ENCODE peak calls at places on chromosome 6, in six cellular contexts. One of them, this sample, is unnamed.

GRCh38 chr6:86715676-86716075 is 221.7 kb upstream of the HTR1E start:
- DNase-seq in stimulated activated CD8-positive, alpha-beta memory T cell treated with anti-CD3 and anti-CD28 coated beads, Interleukin-4, amount 100 ng/mL, for 48 hours: no peak
- DNase-seq in NCI-H1930: no peak
- DNase-seq in neural crest cell: no peak
- DNase-seq in lung: no peak
- DNase-seq in amniotic stem cell: no peak
- DNase-seq in this sample: no peak

GRCh38 chr6:24122139-24122538 is 3.9 kb upstream of the NRSN1 start:
- DNase-seq in lung: no peak
- DNase-seq in neural crest cell: no peak
- DNase-seq in NCI-H1930: no peak
- DNase-seq in amniotic stem cell: no peak
- DNase-seq in stimulated activated CD8-positive, alpha-beta memory T cell treated with anti-CD3 and anti-CD28 coated beads, Interleukin-4, amount 100 ng/mL, for 48 hours: no peak
- DNase-seq in this sample: no peak

GRCh38 chr6:24494726-24495515 is at the start of gene ALDH5A1:
- DNase-seq in lung: peak; percentile 65
- DNase-seq in NCI-H1930: peak; percentile 64
- DNase-seq in amniotic stem cell: peak; percentile 38
- DNase-seq in neural crest cell: peak; percentile 70
- DNase-seq in stimulated activated CD8-positive, alpha-beta memory T cell treated with anti-CD3 and anti-CD28 coated beads, Interleukin-4, amount 100 ng/mL, for 48 hours: peak; percentile 86
- DNase-seq in this sample: peak; percentile 92

GRCh38 chr6:16334671-16335070 is 96.3 kb downstream of the GMPR start:
- DNase-seq in neural crest cell: no peak
- DNase-seq in NCI-H1930: no peak
- DNase-seq in stimulated activated CD8-positive, alpha-beta memory T cell treated with anti-CD3 and anti-CD28 coated beads, Interleukin-4, amount 100 ng/mL, for 48 hours: no peak
- DNase-seq in lung: peak; percentile 43
- DNase-seq in amniotic stem cell: peak; percentile 55
- DNase-seq in this sample: no peak

GRCh38 chr6:140062042-140063041 is 687.9 kb upstream of the CITED2 start:
- DNase-seq in stimulated activated CD8-positive, alpha-beta memory T cell treated with anti-CD3 and anti-CD28 coated beads, Interleukin-4, amount 100 ng/mL, for 48 hours: no peak
- DNase-seq in neural crest cell: no peak
- DNase-seq in NCI-H1930: no peak
- DNase-seq in amniotic stem cell: peak; percentile 85
- DNase-seq in lung: peak; percentile 31
- DNase-seq in this sample: no peak

GRCh38 chr6:41688256-41688965 is 47.0 kb downstream of the TFEB start:
- DNase-seq in lung: no peak
- DNase-seq in neural crest cell: no peak
- DNase-seq in amniotic stem cell: no peak
- DNase-seq in stimulated activated CD8-positive, alpha-beta memory T cell treated with anti-CD3 and anti-CD28 coated beads, Interleukin-4, amount 100 ng/mL, for 48 hours: no peak
- DNase-seq in NCI-H1930: no peak
- DNase-seq in this sample: no peak

GRCh38 chr6:128156315-128157111 is 255.7 kb upstream of the THEMIS start:
- DNase-seq in amniotic stem cell: no peak
- DNase-seq in NCI-H1930: no peak
- DNase-seq in lung: no peak
- DNase-seq in stimulated activated CD8-positive, alpha-beta memory T cell treated with anti-CD3 and anti-CD28 coated beads, Interleukin-4, amount 100 ng/mL, for 48 hours: no peak
- DNase-seq in neural crest cell: no peak
- DNase-seq in this sample: no peak

GRCh38 chr6:159832941-159833340 is 32.9 kb downstream of the PNLDC1 start:
- DNase-seq in NCI-H1930: no peak
- DNase-seq in stimulated activated CD8-positive, alpha-beta memory T cell treated with anti-CD3 and anti-CD28 coated beads, Interleukin-4, amount 100 ng/mL, for 48 hours: no peak
- DNase-seq in neural crest cell: no peak
- DNase-seq in amniotic stem cell: no peak
- DNase-seq in lung: no peak
- DNase-seq in this sample: no peak

GRCh38 chr6:127300411-127300810 is 33.7 kb downstream of the RNF146 start:
- DNase-seq in neural crest cell: no peak
- DNase-seq in amniotic stem cell: peak; percentile 73
- DNase-seq in lung: no peak
- DNase-seq in NCI-H1930: no peak
- DNase-seq in stimulated activated CD8-positive, alpha-beta memory T cell treated with anti-CD3 and anti-CD28 coated beads, Interleukin-4, amount 100 ng/mL, for 48 hours: no peak
- DNase-seq in this sample: no peak

GRCh38 chr6:114747995-114748625 is 405.3 kb upstream of the HS3ST5 start:
- DNase-seq in stimulated activated CD8-positive, alpha-beta memory T cell treated with anti-CD3 and anti-CD28 coated beads, Interleukin-4, amount 100 ng/mL, for 48 hours: peak; percentile 57
- DNase-seq in NCI-H1930: no peak
- DNase-seq in lung: peak; percentile 33
- DNase-seq in amniotic stem cell: peak; percentile 74
- DNase-seq in neural crest cell: peak; percentile 59
- DNase-seq in this sample: peak; percentile 69

GRCh38 chr6:169253745-169254238 is at the start of gene THBS2:
- DNase-seq in amniotic stem cell: peak; percentile 87
- DNase-seq in NCI-H1930: no peak
- DNase-seq in neural crest cell: no peak
- DNase-seq in lung: no peak
- DNase-seq in stimulated activated CD8-positive, alpha-beta memory T cell treated with anti-CD3 and anti-CD28 coated beads, Interleukin-4, amount 100 ng/mL, for 48 hours: no peak
- DNase-seq in this sample: no peak

GRCh38 chr6:116405147-116405546 is 34.4 kb downstream of the DSE start:
- DNase-seq in NCI-H1930: no peak
- DNase-seq in lung: no peak
- DNase-seq in amniotic stem cell: no peak
- DNase-seq in stimulated activated CD8-positive, alpha-beta memory T cell treated with anti-CD3 and anti-CD28 coated beads, Interleukin-4, amount 100 ng/mL, for 48 hours: no peak
- DNase-seq in neural crest cell: peak; percentile 1
- DNase-seq in this sample: no peak

GRCh38 chr6:136226674-136227377 is 23.3 kb downstream of the MTFR2 start:
- DNase-seq in neural crest cell: no peak
- DNase-seq in stimulated activated CD8-positive, alpha-beta memory T cell treated with anti-CD3 and anti-CD28 coated beads, Interleukin-4, amount 100 ng/mL, for 48 hours: no peak
- DNase-seq in amniotic stem cell: no peak
- DNase-seq in lung: no peak
- DNase-seq in NCI-H1930: no peak
- DNase-seq in this sample: no peak

GRCh38 chr6:146770965-146771735 is 172.4 kb downstream of the ADGB start:
- DNase-seq in neural crest cell: no peak
- DNase-seq in stimulated activated CD8-positive, alpha-beta memory T cell treated with anti-CD3 and anti-CD28 coated beads, Interleukin-4, amount 100 ng/mL, for 48 hours: peak; percentile 52
- DNase-seq in amniotic stem cell: no peak
- DNase-seq in lung: peak; percentile 54
- DNase-seq in NCI-H1930: no peak
- DNase-seq in this sample: peak; percentile 84

GRCh38 chr6:119204744-119205143 is 126.3 kb upstream of the FAM184A start:
- DNase-seq in neural crest cell: no peak
- DNase-seq in stimulated activated CD8-positive, alpha-beta memory T cell treated with anti-CD3 and anti-CD28 coated beads, Interleukin-4, amount 100 ng/mL, for 48 hours: no peak
- DNase-seq in lung: no peak
- DNase-seq in amniotic stem cell: no peak
- DNase-seq in NCI-H1930: no peak
- DNase-seq in this sample: no peak

This sample was measured in activated CD4-positive, alpha-beta T cell treated with anti-CD3 and anti-CD28 coated beads, Interleukin-2, amount 10 ng/mL, durations not matched to agents 24 days and 14 days.